ENCODE peak calls at places on chromosomes 2 and 18, in nine cellular contexts. N is dorsolateral prefrontal cortex, O is activated T-helper 1 cell treated with Interleukin-2 at 50 U/mL for 16 hours, L is NCI-H2081 treated with DMSO at 0.1 percent for 48 hours, S is mesothelial cell of epicardium, P is stomach, U is kidney, G is transverse colon, V is frontal cortex. C is an unnamed sample.

GRCh38 chr2:112701092-112701491 is 19.7 kb upstream of the NT5DC4 start:
- DNase-seq in N (no peak), O (no peak), L (no peak), S (no peak), P (no peak), U (no peak), G (no peak), V (no peak), C (no peak)

GRCh38 chr18:46481048-46481846 is 175.8 kb downstream of the LOXHD1 start:
- DNase-seq in N (no peak), O (peak), L (no peak), S (peak), P (peak), U (no peak), G (peak), V (no peak), C (no peak)

GRCh38 chr2:16115881-16116830 is 175.8 kb downstream of the MYCN start:
- DNase-seq in N (no peak), O (no peak), L (no peak), S (no peak), P (no peak), U (no peak), G (no peak), V (no peak), C (no peak)

GRCh38 chr2:57685047-57685446 is 361.6 kb upstream of the VRK2 start:
- DNase-seq in N (no peak), O (no peak), L (no peak), S (no peak), P (no peak), U (no peak), G (no peak), V (no peak), C (no peak)

GRCh38 chr2:236168110-236169067 is at the start of gene GBX2:
- DNase-seq in N (no peak), O (no peak), L (no peak), S (peak), P (no peak), U (no peak), G (peak), V (no peak), C (peak)

GRCh38 chr18:10317864-10318685 is 136.4 kb upstream of the APCDD1 start:
- DNase-seq in N (no peak), O (no peak), L (no peak), S (no peak), P (no peak), U (no peak), G (no peak), V (no peak), C (no peak)

GRCh38 chr18:39962546-39962945 is 1992.5 kb upstream of the PIK3C3 start:
- DNase-seq in N (no peak), O (no peak), L (no peak), S (no peak), P (no peak), U (no peak), G (no peak), V (no peak), C (no peak)

GRCh38 chr2:109162999-109163398 is 34.0 kb downstream of the SH3RF3 start:
- DNase-seq in N (no peak), O (no peak), L (peak), S (no peak), P (peak), U (no peak), G (no peak), V (no peak), C (no peak)

GRCh38 chr2:120362926-120363325 is 17.0 kb downstream of the INHBB start:
- DNase-seq in N (no peak), O (no peak), L (no peak), S (no peak), P (no peak), U (peak), G (no peak), V (no peak), C (no peak)

GRCh38 chr2:41032715-41033114 is 580.8 kb upstream of the SLC8A1 start:
- DNase-seq in N (no peak), O (no peak), L (no peak), S (no peak), P (no peak), U (no peak), G (no peak), V (no peak), C (no peak)

GRCh38 chr2:29064746-29065478 is 9.4 kb downstream of the PCARE start:
- DNase-seq in N (no peak), O (no peak), L (no peak), S (peak), P (no peak), U (no peak), G (no peak), V (peak), C (peak)

GRCh38 chr2:25684577-25684976 is 11.2 kb upstream of the DTNB start:
- DNase-seq in N (no peak), O (no peak), L (no peak), S (no peak), P (no peak), U (no peak), G (no peak), V (no peak), C (no peak)

GRCh38 chr18:24432618-24433017 is 6.1 kb downstream of the IMPACT start:
- DNase-seq in N (no peak), O (no peak), L (no peak), S (no peak), P (no peak), U (no peak), G (no peak), V (no peak), C (no peak)

GRCh38 chr2:40797115-40797514 is 345.2 kb upstream of the SLC8A1 start:
- DNase-seq in N (no peak), O (no peak), L (no peak), S (no peak), P (no peak), U (no peak), G (no peak), V (no peak), C (no peak)

GRCh38 chr2:56534321-56534720 is 350.5 kb downstream of the CCDC85A start:
- DNase-seq in N (no peak), O (no peak), L (no peak), S (no peak), P (no peak), U (no peak), G (no peak), V (no peak), C (no peak)

GRCh38 chr2:207584952-207585351 is 40.2 kb downstream of the METTL21A start:
- DNase-seq in N (no peak), O (no peak), L (no peak), S (no peak), P (no peak), U (no peak), G (no peak), V (no peak), C (no peak)

GRCh38 chr18:63016270-63016669 is 300.9 kb downstream of the PHLPP1 start:
- DNase-seq in N (no peak), O (peak), L (no peak), S (peak), P (no peak), U (no peak), G (peak), V (peak), C (no peak)

GRCh38 chr18:23138470-23138869 is 3.2 kb downstream of the CABLES1 start:
- DNase-seq in N (no peak), O (no peak), L (no peak), S (no peak), P (peak), U (no peak), G (no peak), V (no peak), C (no peak)

GRCh38 chr2:239944706-239945551 is 80.2 kb downstream of the NDUFA10 start:
- DNase-seq in N (peak), O (no peak), L (no peak), S (no peak), P (no peak), U (peak), G (no peak), V (no peak), C (peak)

GRCh38 chr2:27893031-27893430 is 2.5 kb downstream of the BABAM2 start:
- DNase-seq in N (no peak), O (no peak), L (no peak), S (no peak), P (no peak), U (no peak), G (no peak), V (no peak), C (no peak)